ENCODE peak calls at places on chromosomes 6 and 20, in six cellular contexts. V, K, F, S, G and L are unnamed samples.

GRCh38 chr20:61332016-61332975 is 80.2 kb downstream of the CDH4 start:
- DNase-seq in V (no peak), K (no peak), F (no peak), S (no peak), G (no peak), L (no peak)

GRCh38 chr20:59813948-59814834 is 119.2 kb downstream of the SYCP2 start:
- DNase-seq in V (no peak), K (no peak), F (no peak), S (no peak), G (no peak), L (no peak)

GRCh38 chr20:1302578-1303541 is 26.1 kb downstream of the SDCBP2 start:
- DNase-seq in V (no peak), K (no peak), F (no peak), S (no peak), G (no peak), L (peak)

GRCh38 chr6:14453712-14454466 is 336.3 kb downstream of the CD83 start:
- DNase-seq in V (no peak), K (no peak), F (no peak), S (no peak), G (no peak), L (peak)

GRCh38 chr6:21885532-21886089 is 292.1 kb downstream of the SOX4 start:
- DNase-seq in V (peak), K (no peak), F (no peak), S (peak), G (no peak), L (no peak)

GRCh38 chr6:50236164-50236563 is 186.4 kb upstream of the DEFB112 start:
- DNase-seq in V (no peak), K (no peak), F (no peak), S (no peak), G (no peak), L (no peak)

GRCh38 chr20:49593441-49594142 is 25.7 kb upstream of the PTGIS start:
- DNase-seq in V (no peak), K (no peak), F (no peak), S (no peak), G (no peak), L (no peak)

GRCh38 chr6:116447496-116448011 is 13.6 kb upstream of the CALHM6 start:
- DNase-seq in V (peak), K (no peak), F (no peak), S (no peak), G (no peak), L (peak)

GRCh38 chr20:46021361-46022359 is 7.4 kb upstream of the SLC12A5 start:
- DNase-seq in V (peak), K (no peak), F (peak), S (peak), G (peak), L (peak)

GRCh38 chr6:97626586-97627441 is 343.8 kb upstream of the MMS22L start:
- DNase-seq in V (no peak), K (no peak), F (no peak), S (no peak), G (no peak), L (peak)

GRCh38 chr6:170285482-170285881 is 5.4 kb downstream of the DLL1 start:
- DNase-seq in V (no peak), K (no peak), F (no peak), S (no peak), G (no peak), L (no peak)

GRCh38 chr20:63950701-63951397 is 5.4 kb downstream of the UCKL1 start:
- DNase-seq in V (no peak), K (no peak), F (no peak), S (no peak), G (no peak), L (no peak)

GRCh38 chr6:87837876-87838275 is 135.8 kb upstream of the AKIRIN2 start:
- DNase-seq in V (no peak), K (no peak), F (no peak), S (no peak), G (no peak), L (no peak)

GRCh38 chr6:71197267-71197666 is 91.3 kb upstream of the OGFRL1 start:
- DNase-seq in V (peak), K (no peak), F (no peak), S (no peak), G (no peak), L (no peak)

GRCh38 chr20:45368221-45368980 is 5.4 kb downstream of the SYS1 start:
- DNase-seq in V (no peak), K (peak), F (no peak), S (no peak), G (no peak), L (peak)

GRCh38 chr6:17042422-17043147 is 59.3 kb upstream of the STMND1 start:
- DNase-seq in V (peak), K (no peak), F (peak), S (peak), G (no peak), L (no peak)

GRCh38 chr6:5316946-5317345 is 55.6 kb downstream of the FARS2 start:
- DNase-seq in V (no peak), K (no peak), F (no peak), S (no peak), G (no peak), L (no peak)

GRCh38 chr6:157768304-157768703 is 54.7 kb upstream of the SNX9 start:
- DNase-seq in V (no peak), K (peak), F (no peak), S (no peak), G (no peak), L (peak)

GRCh38 chr6:19836799-19837510 is at the start of gene ID4:
- DNase-seq in V (peak), K (no peak), F (no peak), S (peak), G (no peak), L (no peak)

GRCh38 chr20:50642288-50642803 is 49.0 kb downstream of the RIPOR3 start:
- DNase-seq in V (peak), K (no peak), F (no peak), S (no peak), G (no peak), L (peak)

GRCh38 chr20:62774762-62775161 is 21.5 kb upstream of the MRGBP start:
- DNase-seq in V (no peak), K (no peak), F (no peak), S (no peak), G (peak), L (no peak)

GRCh38 chr6:25025248-25025918 is 89.6 kb upstream of the RIPOR2 start:
- DNase-seq in V (no peak), K (no peak), F (no peak), S (no peak), G (no peak), L (no peak)

GRCh38 chr6:43919774-43920173 is 149.8 kb downstream of the VEGFA start:
- DNase-seq in V (no peak), K (no peak), F (no peak), S (no peak), G (no peak), L (no peak)

GRCh38 chr6:37092851-37093727 is 76.9 kb upstream of the PIM1 start:
- DNase-seq in V (no peak), K (no peak), F (no peak), S (no peak), G (no peak), L (no peak)

GRCh38 chr6:111662192-111662793 is 56.6 kb upstream of the TRAF3IP2 start:
- DNase-seq in V (no peak), K (no peak), F (no peak), S (no peak), G (no peak), L (no peak)

GRCh38 chr20:56443654-56444540 is 24.5 kb upstream of the RTF2 start:
- DNase-seq in V (no peak), K (no peak), F (peak), S (no peak), G (no peak), L (no peak)

GRCh38 chr6:138188278-138188923 is 26.7 kb downstream of the ARFGEF3 start:
- DNase-seq in V (no peak), K (no peak), F (no peak), S (no peak), G (no peak), L (no peak)

GRCh38 chr6:10411131-10411914 is 3.6 kb downstream of the TFAP2A start:
- DNase-seq in V (no peak), K (no peak), F (no peak), S (no peak), G (no peak), L (peak)

GRCh38 chr6:137820952-137821351 is 46.1 kb upstream of the TNFAIP3 start:
- DNase-seq in V (no peak), K (no peak), F (no peak), S (peak), G (no peak), L (no peak)

GRCh38 chr20:59153355-59153681 is 10.3 kb upstream of the ZNF831 start:
- DNase-seq in V (no peak), K (no peak), F (no peak), S (no peak), G (no peak), L (no peak)

GRCh38 chr20:19701449-19701848 is 56.6 kb upstream of the RIN2 start:
- DNase-seq in V (no peak), K (no peak), F (no peak), S (no peak), G (no peak), L (peak)

GRCh38 chr20:4344660-4345059 is 329.3 kb upstream of the RNF24 start:
- DNase-seq in V (no peak), K (no peak), F (no peak), S (no peak), G (no peak), L (no peak)

DNA sequence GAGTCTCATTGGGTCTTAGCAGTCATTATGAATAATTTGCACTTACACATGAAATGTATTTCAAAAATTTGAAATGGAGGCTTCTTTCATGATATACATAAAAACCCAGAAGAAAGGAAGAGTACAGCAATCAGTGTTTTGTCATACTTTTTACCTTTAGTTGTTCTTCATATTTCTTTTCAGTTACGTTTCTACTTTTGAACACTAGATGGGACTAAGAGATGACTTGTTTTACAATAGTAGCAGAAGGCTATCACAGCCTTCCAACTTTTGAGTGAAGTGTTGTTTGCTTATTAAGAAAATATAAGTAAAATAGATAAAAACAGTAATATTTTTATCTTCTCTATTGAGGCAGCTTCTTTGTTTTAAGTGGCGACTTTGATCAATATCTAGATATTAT is 58.1 kb downstream of the L3MBTL3 start:
- DNase-seq in V (no peak), K (no peak), F (peak), S (no peak), G (no peak), L (no peak)
- TF ChIP-seq MYC in V (no peak), K (no peak), F (no peak), S (no peak), G (no peak), L (no peak)

GRCh38 chr20:17612287-17612974 is 42.6 kb downstream of the DSTN start:
- DNase-seq in V (peak), K (no peak), F (peak), S (no peak), G (no peak), L (peak)
- TF ChIP-seq MYC in V (no peak), K (no peak), F (peak), S (no peak), G (no peak), L (peak)

DNA sequence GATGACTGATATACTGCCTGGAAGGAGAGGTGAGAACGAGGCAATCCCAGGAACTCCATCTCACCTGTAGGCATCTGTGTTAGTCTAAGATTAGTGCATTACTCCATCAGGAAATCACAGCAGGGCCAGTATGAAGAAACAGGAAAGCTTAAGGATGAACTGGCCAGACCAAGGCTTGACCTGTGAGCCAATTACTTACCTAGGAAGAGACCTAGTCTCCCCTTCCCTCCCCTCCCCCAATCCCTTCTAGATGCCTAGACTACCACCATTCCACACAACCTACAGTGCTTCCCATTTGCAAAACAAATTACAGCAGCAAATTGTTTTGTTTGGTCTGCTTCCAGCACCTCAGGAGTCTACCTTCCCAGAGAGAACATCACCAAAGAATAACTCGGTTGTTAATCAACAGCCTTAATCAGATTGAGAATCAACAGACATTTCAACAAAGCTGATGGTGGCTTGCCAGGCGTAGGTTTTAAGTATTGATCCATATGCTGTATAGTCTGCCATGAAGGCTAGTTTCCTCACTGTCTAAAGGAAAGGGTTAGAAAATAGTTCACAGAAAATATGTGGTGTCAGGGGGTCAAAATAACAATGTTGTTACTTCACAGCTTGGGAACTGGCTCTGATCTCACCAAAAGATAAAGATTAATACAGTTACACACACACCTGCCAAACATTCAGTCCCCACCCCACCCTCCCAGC is 10.1 kb downstream of the PKHD1 start:
- DNase-seq in V (no peak), K (no peak), F (no peak), S (no peak), G (no peak), L (no peak)
- TF ChIP-seq MYC in V (no peak), K (no peak), F (no peak), S (no peak), G (no peak), L (no peak)

GRCh38 chr6:30884521-30885480 is 482 bp downstream of the DDR1 start:
- DNase-seq in V (no peak), K (no peak), F (no peak), S (no peak), G (peak), L (peak)
- TF ChIP-seq MYC in V (no peak), K (no peak), F (no peak), S (no peak), G (no peak), L (no peak)

GRCh38 chr6:34563513-34563870 is 7.4 kb upstream of the SPDEF start:
- DNase-seq in V (no peak), K (no peak), F (no peak), S (no peak), G (no peak), L (no peak)
- TF ChIP-seq MYC in V (no peak), K (no peak), F (no peak), S (no peak), G (no peak), L (no peak)